ENCODE peak calls at places on chromosomes 5 and 9, in six cellular contexts. M, B, N, L, R and Q are unnamed samples.

GRCh38 chr9:125843646-125844045 is 96.5 kb downstream of the PBX3 start:
- DNase-seq in M (peak; percentile 41), B (no peak), N (no peak), L (peak; percentile 34), R (no peak), Q (peak; percentile 52)

GRCh38 chr9:107389617-107390071 is 99.9 kb downstream of the KLF4 start:
- DNase-seq in M (peak; percentile 86), B (no peak), N (no peak), L (no peak), R (peak; percentile 65), Q (no peak)

GRCh38 chr9:136951541-136952353 is at the start of gene LCN12:
- DNase-seq in M (no peak), B (no peak), N (peak; percentile 19), L (no peak), R (no peak), Q (no peak)

GRCh38 chr9:130539473-130540223 is 39.7 kb upstream of the FUBP3 start:
- DNase-seq in M (peak; percentile 85), B (peak; percentile 39), N (no peak), L (no peak), R (no peak), Q (peak; percentile 64)

GRCh38 chr9:132411091-132411508 is 1.1 kb downstream of the CFAP77 start:
- DNase-seq in M (peak; percentile 27), B (peak; percentile 32), N (peak; percentile 73), L (peak; percentile 90), R (peak; percentile 54), Q (no peak)

GRCh38 chr9:2116073-2116472 is 100.9 kb downstream of the SMARCA2 start:
- DNase-seq in M (peak; percentile 16), B (peak; percentile 17), N (no peak), L (peak; percentile 57), R (peak; percentile 7), Q (no peak)

GRCh38 chr9:137305060-137305787 is 3.2 kb upstream of the NRARP start:
- DNase-seq in M (no peak), B (peak; percentile 91), N (peak; percentile 58), L (peak; percentile 90), R (no peak), Q (peak; percentile 27)

GRCh38 chr5:71887680-71888079 is 168.6 kb downstream of the CARTPT start:
- DNase-seq in M (peak; percentile 92), B (peak; percentile 66), N (no peak), L (peak; percentile 54), R (peak; percentile 70), Q (peak; percentile 21)

GRCh38 chr5:159463590-159464321 is 133.5 kb upstream of the IL12B start:
- DNase-seq in M (peak; percentile 8), B (no peak), N (no peak), L (no peak), R (peak; percentile 89), Q (no peak)

GRCh38 chr5:133818031-133818431 is 150.4 kb downstream of the C5orf15 start:
- DNase-seq in M (peak; percentile 56), B (no peak), N (no peak), L (peak; percentile 27), R (no peak), Q (peak; percentile 0)

GRCh38 chr5:82150562-82150961 is 127.6 kb downstream of the RPS23 start:
- DNase-seq in M (no peak), B (no peak), N (no peak), L (no peak), R (no peak), Q (no peak)

GRCh38 chr9:116476935-116477381 is 210.1 kb upstream of the TRIM32 start:
- DNase-seq in M (peak; percentile 31), B (no peak), N (no peak), L (peak; percentile 39), R (no peak), Q (no peak)

GRCh38 chr9:89168901-89169813 is 9.5 kb downstream of the SHC3 start:
- DNase-seq in M (no peak), B (no peak), N (no peak), L (no peak), R (no peak), Q (no peak)

GRCh38 chr9:129174724-129175514 is 3.1 kb downstream of the IER5L start:
- DNase-seq in M (peak; percentile 91), B (peak; percentile 81), N (peak; percentile 51), L (peak; percentile 79), R (peak; percentile 57), Q (no peak)

GRCh38 chr5:74356009-74356695 is 284.4 kb downstream of the ENC1 start:
- DNase-seq in M (no peak), B (no peak), N (no peak), L (no peak), R (no peak), Q (no peak)
- TF ChIP-seq CTCF in M (no peak), B (no peak), N (no peak), L (no peak), R (no peak), Q (no peak)

GRCh38 chr9:78756813-78757510 is 460.0 kb downstream of the PSAT1 start:
- DNase-seq in M (no peak), B (no peak), N (no peak), L (no peak), R (no peak), Q (no peak)
- TF ChIP-seq CTCF in M (no peak), B (no peak), N (no peak), L (no peak), R (no peak), Q (no peak)

DNA sequence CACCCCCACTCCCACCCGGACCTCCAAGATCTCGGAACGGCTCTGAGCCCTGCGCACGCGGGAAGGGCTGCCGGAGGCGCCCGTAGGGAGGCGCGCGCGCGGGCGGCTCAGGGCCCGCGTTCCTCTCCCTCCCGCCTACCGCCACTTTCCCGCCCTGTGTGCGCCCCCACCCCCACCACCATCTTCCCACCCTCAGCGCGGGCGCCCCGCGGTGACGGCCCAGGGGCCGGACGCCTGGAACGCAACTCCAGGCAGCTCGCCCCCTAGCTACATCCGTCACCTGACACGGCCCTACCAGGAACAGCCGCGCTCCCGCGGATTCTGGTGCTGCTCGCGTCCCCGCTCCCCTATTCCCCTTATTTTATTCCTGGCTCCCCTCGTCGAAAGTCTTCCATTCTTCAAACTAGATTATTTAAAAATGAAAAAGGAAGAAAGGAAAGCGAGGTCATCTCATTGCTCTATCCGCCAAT is at the start of gene CDKN2B-AS1:
- DNase-seq in M (peak; percentile 73), B (peak; percentile 74), N (peak; percentile 43), L (peak; percentile 55), R (no peak), Q (no peak)
- TF ChIP-seq CTCF in M (no peak), B (no peak), N (no peak), L (no peak), R (peak; percentile 26), Q (peak; percentile 16)

DNA sequence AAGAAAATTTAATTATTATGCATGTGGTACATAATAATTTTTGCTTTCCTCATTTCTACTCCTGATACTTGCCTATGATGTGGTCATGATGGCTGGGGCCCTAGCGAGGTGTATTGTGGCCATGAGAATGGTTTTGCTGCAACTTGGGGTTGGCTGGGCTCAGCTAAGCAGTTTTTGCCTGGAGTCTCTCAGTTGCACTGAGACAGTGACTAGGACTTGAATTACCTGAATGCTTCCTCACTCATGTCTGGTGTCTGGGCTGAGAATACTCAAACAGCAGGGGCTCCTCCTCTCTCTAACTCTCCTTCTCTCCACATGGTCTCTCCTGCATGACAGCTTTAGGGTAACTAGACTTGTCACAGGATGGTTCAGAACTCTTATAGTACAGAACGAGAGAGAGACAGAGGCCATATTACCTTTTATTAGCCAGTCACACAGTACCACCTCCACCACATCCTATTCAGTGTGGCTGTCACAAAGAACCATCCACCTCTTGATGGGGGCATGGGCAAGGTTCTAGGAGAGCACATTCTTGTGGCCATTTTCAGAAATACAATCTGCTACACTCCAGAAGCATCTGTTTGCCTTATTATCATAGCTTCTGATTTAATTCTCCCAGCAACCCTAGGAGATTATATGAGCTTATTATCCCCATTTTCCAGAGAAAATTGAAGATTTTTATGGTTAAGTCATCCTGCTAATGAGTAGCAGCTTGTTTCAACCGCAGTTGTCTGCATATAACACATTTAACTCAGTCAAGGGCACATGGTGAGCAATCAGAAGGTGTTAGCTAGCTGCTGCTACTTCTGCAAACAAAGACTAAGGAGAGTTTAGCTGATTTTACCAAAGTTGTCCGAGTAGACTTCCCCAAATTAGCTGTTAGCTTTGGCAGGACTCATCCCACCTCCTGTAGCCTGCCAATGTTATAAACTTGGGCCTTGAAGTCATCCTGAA is 245.1 kb downstream of the DOCK8 start:
- DNase-seq in M (no peak), B (no peak), N (no peak), L (no peak), R (no peak), Q (no peak)
- TF ChIP-seq CTCF in M (no peak), B (no peak), N (no peak), L (no peak), R (no peak), Q (no peak)

GRCh38 chr5:93789173-93790070 is 48.0 kb upstream of the POU5F2 start:
- DNase-seq in M (peak; percentile 46), B (peak; percentile 56), N (no peak), L (no peak), R (no peak), Q (peak; percentile 51)
- TF ChIP-seq CTCF in M (peak; percentile 3), B (no peak), N (no peak), L (peak; percentile 1), R (no peak), Q (no peak)

DNA sequence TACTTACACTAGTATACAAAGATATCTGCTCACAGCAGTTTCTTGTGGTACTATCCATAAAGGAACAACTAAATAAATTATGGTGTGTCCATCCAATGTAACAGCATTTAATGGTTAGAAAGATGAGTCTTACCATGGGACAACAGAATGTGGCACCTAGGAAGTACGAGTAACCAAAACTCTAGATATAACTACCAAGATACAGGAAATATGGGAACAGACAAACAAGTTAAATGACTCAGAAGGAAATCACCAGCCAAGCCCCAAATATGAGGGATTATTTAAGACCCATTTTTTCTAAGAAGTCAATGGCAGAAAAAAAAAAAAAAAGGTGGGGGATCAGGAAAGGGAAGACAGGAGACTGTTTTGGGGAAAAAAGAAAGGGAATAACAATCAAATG is 294.8 kb downstream of the PRELID2 start:
- DNase-seq in M (peak; percentile 21), B (peak; percentile 13), N (no peak), L (no peak), R (no peak), Q (no peak)
- TF ChIP-seq CTCF in M (no peak), B (no peak), N (no peak), L (no peak), R (no peak), Q (no peak)

GRCh38 chr5:146947181-146947941 is 68.8 kb upstream of the PPP2R2B start:
- DNase-seq in M (peak; percentile 12), B (peak; percentile 4), N (no peak), L (peak; percentile 39), R (no peak), Q (no peak)
- TF ChIP-seq CTCF in M (peak; percentile 19), B (no peak), N (no peak), L (peak; percentile 71), R (peak; percentile 51), Q (peak; percentile 49)